ENCODE peak calls at places on chromosomes 7 and 10, in five cellular contexts. O, W, U, M and I are unnamed samples.

GRCh38 chr7:28351450-28351849 is 60.9 kb upstream of the CREB5 start:
- DNase-seq in O (no peak), W (no peak), U (no peak), M (no peak), I (no peak)

GRCh38 chr7:106110885-106111670 is 1.0 kb downstream of the SYPL1 start:
- DNase-seq in O (no peak), W (no peak), U (peak; percentile 49), M (no peak), I (peak; percentile 64)

GRCh38 chr7:127189885-127190284 is 62.9 kb downstream of the GRM8 start:
- DNase-seq in O (no peak), W (peak; percentile 9), U (no peak), M (no peak), I (no peak)

GRCh38 chr10:24826022-24826421 is 102.3 kb upstream of the ARHGAP21 start:
- DNase-seq in O (no peak), W (no peak), U (peak; percentile 76), M (no peak), I (peak; percentile 72)

GRCh38 chr7:153910604-153911003 is 141.6 kb upstream of the DPP6 start:
- DNase-seq in O (no peak), W (no peak), U (no peak), M (no peak), I (no peak)

GRCh38 chr7:132131196-132131595 is 445.1 kb downstream of the PLXNA4 start:
- DNase-seq in O (no peak), W (no peak), U (no peak), M (no peak), I (no peak)

GRCh38 chr7:96679886-96680285 is 29.8 kb downstream of the SEM1 start:
- DNase-seq in O (no peak), W (peak; percentile 69), U (no peak), M (no peak), I (no peak)

GRCh38 chr10:98269435-98269912 is 1.5 kb upstream of the LOXL4 start:
- DNase-seq in O (peak; percentile 48), W (peak; percentile 56), U (peak; percentile 78), M (peak; percentile 90), I (peak; percentile 91)

GRCh38 chr10:9853405-9854010 is 1164.2 kb upstream of the CELF2 start:
- DNase-seq in O (no peak), W (no peak), U (no peak), M (no peak), I (no peak)

GRCh38 chr10:63120554-63120953 is 12.6 kb upstream of the NRBF2 start:
- DNase-seq in O (no peak), W (no peak), U (peak; percentile 87), M (no peak), I (peak; percentile 29)

GRCh38 chr10:16470747-16471146 is 33.9 kb downstream of the PTER start:
- DNase-seq in O (no peak), W (no peak), U (no peak), M (no peak), I (no peak)

GRCh38 chr10:70546585-70546984 is 56.0 kb downstream of the PRF1 start:
- DNase-seq in O (no peak), W (no peak), U (no peak), M (no peak), I (no peak)

GRCh38 chr10:33337335-33337854 is 2.9 kb upstream of the NRP1 start:
- DNase-seq in O (no peak), W (no peak), U (peak; percentile 81), M (peak; percentile 35), I (peak; percentile 75)

GRCh38 chr10:80535671-80536360 is 1.9 kb upstream of the SH2D4B start:
- DNase-seq in O (no peak), W (peak; percentile 82), U (no peak), M (no peak), I (no peak)

GRCh38 chr10:104589871-104590270 is 51.2 kb upstream of the SORCS3 start:
- DNase-seq in O (no peak), W (no peak), U (peak; percentile 63), M (peak; percentile 35), I (peak; percentile 84)

GRCh38 chr7:66306243-66306642 is 101.1 kb downstream of the TPST1 start:
- DNase-seq in O (no peak), W (no peak), U (no peak), M (peak; percentile 66), I (peak; percentile 93)

GRCh38 chr7:1049801-1050200 is 5.5 kb downstream of the GPR146 start:
- DNase-seq in O (no peak), W (no peak), U (no peak), M (no peak), I (no peak)

GRCh38 chr7:510061-510481 is 9.6 kb downstream of the PDGFA start:
- DNase-seq in O (no peak), W (no peak), U (no peak), M (no peak), I (no peak)

GRCh38 chr10:21720090-21720489 is 186.1 kb downstream of the MLLT10 start:
- DNase-seq in O (no peak), W (peak; percentile 57), U (no peak), M (peak; percentile 25), I (peak; percentile 90)

GRCh38 chr10:3801558-3802192 is 16.7 kb upstream of the KLF6 start:
- DNase-seq in O (no peak), W (no peak), U (no peak), M (no peak), I (no peak)

GRCh38 chr7:142158741-142159496 is 47.4 kb downstream of the MGAM2 start:
- DNase-seq in O (no peak), W (no peak), U (no peak), M (no peak), I (no peak)

GRCh38 chr10:18333616-18334015 is 193.4 kb downstream of the CACNB2 start:
- DNase-seq in O (no peak), W (no peak), U (no peak), M (no peak), I (peak; percentile 24)

GRCh38 chr10:126580873-126581647 is 89.4 kb downstream of the C10orf90 start:
- DNase-seq in O (peak; percentile 32), W (no peak), U (peak; percentile 36), M (no peak), I (no peak)

GRCh38 chr7:152312316-152312715 is 123.5 kb downstream of the KMT2C start:
- DNase-seq in O (no peak), W (no peak), U (no peak), M (no peak), I (no peak)

GRCh38 chr10:72611783-72612182 is 14.1 kb downstream of the MICU1 start:
- DNase-seq in O (no peak), W (no peak), U (no peak), M (no peak), I (no peak)

GRCh38 chr10:95246582-95247051 is 44.2 kb downstream of the PDLIM1 start:
- DNase-seq in O (peak; percentile 73), W (peak; percentile 96), U (peak; percentile 79), M (peak; percentile 66), I (peak; percentile 57)

GRCh38 chr10:22345301-22346086 is at the start of gene SPAG6:
- DNase-seq in O (no peak), W (peak; percentile 86), U (no peak), M (no peak), I (no peak)

GRCh38 chr10:121667948-121668335 is 69.7 kb upstream of the FGFR2 start:
- DNase-seq in O (peak; percentile 33), W (no peak), U (peak; percentile 19), M (no peak), I (no peak)

GRCh38 chr10:19930936-19931859 is 115.0 kb downstream of the PLXDC2 start:
- DNase-seq in O (peak; percentile 63), W (peak; percentile 24), U (peak; percentile 65), M (peak; percentile 73), I (peak; percentile 78)

GRCh38 chr10:124563320-124563719 is 101.7 kb downstream of the LHPP start:
- DNase-seq in O (no peak), W (no peak), U (no peak), M (no peak), I (no peak)

GRCh38 chr7:136868496-136869005 is at the start of gene CHRM2:
- DNase-seq in O (no peak), W (peak; percentile 44), U (peak; percentile 62), M (no peak), I (no peak)

GRCh38 chr7:55020481-55020871 is 1.7 kb downstream of the EGFR start:
- DNase-seq in O (peak; percentile 87), W (no peak), U (peak; percentile 50), M (no peak), I (peak; percentile 59)

GRCh38 chr7:112520787-112521186 is 40.0 kb downstream of the LSMEM1 start:
- DNase-seq in O (no peak), W (no peak), U (no peak), M (no peak), I (no peak)